ENCODE peak calls at places on chromosome 4, in four cellular contexts. W is activated B cell treated with CpG ODN at 0.5 μM for 24 hours, Q is A549, J is WTC11. V is an unnamed sample.
A peak's percentile ranks its signal among the peaks of the same experiment; 100 is the strongest.

GRCh38 chr4:98572697-98573096 is 85.7 kb downstream of the TSPAN5 start:
- DNase-seq in W (no peak), Q (no peak), J (no peak), V (no peak)

GRCh38 chr4:184293552-184293951 is 75.9 kb upstream of the ENPP6 start:
- DNase-seq in J (no peak), Q (no peak), W (no peak), V (no peak)

GRCh38 chr4:146368209-146368608 is 153.5 kb downstream of the SLC10A7 start:
- DNase-seq in J (no peak), Q (no peak), W (no peak), V (no peak)

GRCh38 chr4:52200339-52200725 is 149.2 kb downstream of the SPATA18 start:
- DNase-seq in Q (no peak), J (no peak), W (no peak), V (no peak)

GRCh38 chr4:101244349-101244748 is 103.0 kb downstream of the PPP3CA start:
- DNase-seq in J (no peak), Q (no peak), W (no peak), V (no peak)

GRCh38 chr4:183205193-183205592 is 106.1 kb downstream of the WWC2 start:
- DNase-seq in J (no peak), Q (no peak), W (no peak), V (no peak)

GRCh38 chr4:72084587-72085011 is 52.8 kb downstream of the NPFFR2 start:
- DNase-seq in W (no peak), J (no peak), Q (no peak), V (no peak)

GRCh38 chr4:4269326-4269725 is 20.6 kb downstream of the LYAR start:
- DNase-seq in J (no peak), Q (no peak), W (no peak), V (no peak)

GRCh38 chr4:24416293-24416692 is 168.1 kb downstream of the DHX15 start:
- DNase-seq in Q (no peak), J (no peak), W (no peak), V (no peak)

GRCh38 chr4:56158483-56158882 is 209.7 kb downstream of the CEP135 start:
- DNase-seq in W (no peak), Q (no peak), J (no peak), V (no peak)

GRCh38 chr4:45662996-45663395 is 460.9 kb downstream of the GABRG1 start:
- DNase-seq in W (no peak), Q (no peak), J (no peak), V (no peak)

GRCh38 chr4:85778809-85779124 is 303.8 kb downstream of the ARHGAP24 start:
- DNase-seq in Q (no peak), W (no peak), J (no peak), V (no peak)

GRCh38 chr4:157751631-157752030 is 421.2 kb downstream of the GASK1B start:
- DNase-seq in Q (no peak), J (no peak), W (no peak), V (no peak)

GRCh38 chr4:99651370-99651769 is 6.3 kb downstream of the C4orf54 start:
- DNase-seq in W (no peak), J (no peak), Q (no peak), V (no peak)

GRCh38 chr4:124904723-124905390 is 192.3 kb upstream of the ANKRD50 start:
- DNase-seq in Q (no peak), W (no peak), J (no peak), V (no peak)

GRCh38 chr4:23369331-23369730 is 520.5 kb downstream of the PPARGC1A start:
- DNase-seq in W (no peak), J (peak; percentile 29), Q (no peak), V (no peak)

GRCh38 chr4:22897520-22898108 is 204.9 kb downstream of the GBA3 start:
- DNase-seq in J (peak; percentile 55), W (no peak), Q (peak; percentile 3), V (no peak)

GRCh38 chr4:183906736-183907651 is 1.9 kb downstream of the STOX2 start:
- DNase-seq in Q (no peak), W (no peak), J (peak; percentile 50), V (no peak)

GRCh38 chr4:92305878-92306520 is 2.2 kb downstream of the GRID2 start:
- DNase-seq in W (no peak), Q (no peak), J (peak; percentile 42), V (no peak)

GRCh38 chr4:83782591-83782990 is 246.7 kb downstream of the GPAT3 start:
- DNase-seq in W (no peak), Q (no peak), J (no peak), V (no peak)

GRCh38 chr4:80049402-80049801 is 23.6 kb downstream of the ANTXR2 start:
- DNase-seq in Q (no peak), W (no peak), J (no peak), V (no peak)

GRCh38 chr4:30716671-30717207 is 3.4 kb upstream of the PCDH7 start:
- DNase-seq in J (no peak), W (no peak), Q (peak; percentile 1), V (no peak)

GRCh38 chr4:30718021-30718888 is 1.9 kb upstream of the PCDH7 start:
- DNase-seq in J (peak; percentile 66), Q (peak; percentile 2), W (no peak), V (no peak)

GRCh38 chr4:30714408-30715031 is 5.6 kb upstream of the PCDH7 start:
- DNase-seq in Q (peak; percentile 18), J (peak; percentile 70), W (no peak), V (no peak)

GRCh38 chr4:30717208-30718020 is 2.8 kb upstream of the PCDH7 start:
- DNase-seq in J (peak; percentile 76), Q (peak; percentile 7), W (no peak), V (peak; percentile 74)

DNA sequence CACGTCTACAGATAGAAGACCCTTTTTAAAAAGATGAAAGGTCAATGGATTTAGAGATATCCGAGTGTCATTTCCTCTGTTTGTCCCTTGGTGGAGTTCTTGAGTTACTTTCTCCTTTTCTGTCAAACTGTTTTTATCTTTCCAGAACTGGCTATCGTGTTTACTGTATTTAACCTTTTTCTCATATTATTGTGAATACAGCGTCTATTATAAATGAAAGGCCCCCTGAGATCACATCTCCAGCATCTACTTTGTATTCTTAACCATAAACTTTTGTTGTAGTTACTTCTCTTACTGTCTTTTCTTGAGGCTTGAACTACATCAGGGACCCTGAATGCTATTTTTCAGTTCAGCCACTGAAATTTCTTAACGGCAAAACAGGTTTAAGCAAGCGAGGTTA is 4.0 kb upstream of the PCDH7 start:
- DNase-seq in W (no peak), J (no peak), Q (peak; percentile 6), V (no peak)
- TF ChIP-seq CTCF in W (no peak), J (no peak), Q (peak; percentile 35), V (peak; percentile 65)

GRCh38 chr4:102497986-102498385 is 3.2 kb upstream of the NFKB1 start:
- DNase-seq in Q (no peak), W (no peak), J (no peak), V (no peak)
- TF ChIP-seq CTCF in Q (no peak), W (no peak), J (no peak), V (no peak)

GRCh38 chr4:108130955-108131354 is 37.8 kb downstream of the LEF1 start:
- DNase-seq in W (no peak), J (peak; percentile 31), Q (no peak), V (no peak)
- TF ChIP-seq CTCF in W (no peak), J (no peak), Q (no peak), V (no peak)

GRCh38 chr4:86788826-86789225 is 60.4 kb downstream of the SLC10A6 start:
- DNase-seq in W (no peak), J (no peak), Q (no peak), V (no peak)

GRCh38 chr4:86791126-86791525 is 58.1 kb downstream of the SLC10A6 start:
- DNase-seq in J (peak; percentile 72), Q (no peak), W (no peak), V (no peak)
- TF ChIP-seq CTCF in J (no peak), Q (no peak), W (no peak), V (no peak)

DNA sequence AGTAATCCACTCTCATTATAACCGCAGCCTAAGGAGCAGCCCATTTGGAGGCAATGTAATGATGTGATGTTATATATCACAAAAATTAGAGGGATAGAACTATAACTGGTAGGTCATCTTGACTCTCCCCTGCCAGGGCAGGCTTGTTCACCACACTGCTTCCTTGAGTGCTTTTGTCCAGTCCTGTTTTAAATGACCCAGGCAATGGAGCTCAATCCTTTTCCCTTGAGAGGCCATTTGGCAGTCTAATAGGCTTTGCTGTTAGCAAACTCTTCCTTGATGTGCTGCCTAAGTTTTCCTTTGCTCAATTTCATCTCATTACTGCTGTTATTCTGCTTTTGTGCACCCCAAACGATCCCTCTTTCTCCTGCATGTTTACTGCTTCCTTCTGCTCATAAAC is 230.9 kb downstream of the C4orf33 start:
- DNase-seq in J (no peak), Q (no peak), W (no peak), V (no peak)
- TF ChIP-seq CTCF in J (no peak), Q (no peak), W (no peak), V (no peak)

DNA sequence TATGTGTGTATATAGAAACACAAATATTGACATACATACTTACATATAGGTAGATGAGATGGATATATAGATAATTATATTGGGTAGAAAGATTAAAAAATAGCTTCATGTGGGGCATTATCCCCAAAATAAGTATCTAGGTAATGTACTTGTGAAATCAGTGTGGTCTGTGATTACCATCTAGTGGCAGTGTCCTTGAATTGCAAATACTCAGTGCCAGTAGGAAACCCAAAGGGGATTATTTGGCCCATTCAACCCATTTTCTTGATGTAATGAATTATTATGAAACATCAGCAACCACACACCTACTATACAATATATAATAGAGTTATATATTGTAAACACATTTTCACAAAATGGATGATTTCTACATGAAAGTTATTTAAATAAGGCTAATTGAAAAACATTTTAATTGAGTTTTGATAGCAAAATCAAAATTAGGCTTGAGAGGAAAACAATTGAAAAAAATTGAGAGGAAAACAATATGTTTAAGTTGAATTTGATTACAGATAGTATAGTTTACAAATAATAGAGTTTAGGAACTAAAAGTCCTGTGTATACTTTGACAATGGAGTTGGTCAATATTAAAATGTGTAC is 389.4 kb downstream of the GALNTL6 start:
- DNase-seq in J (no peak), Q (peak; percentile 20), W (no peak), V (no peak)
- TF ChIP-seq CTCF in J (peak; percentile 52), Q (peak; percentile 67), W (no peak), V (peak; percentile 37)

GRCh38 chr4:41072021-41072777 is 142.1 kb downstream of the APBB2 start:
- DNase-seq in Q (no peak), J (no peak), W (no peak), V (no peak)
- TF ChIP-seq CTCF in Q (no peak), J (no peak), W (no peak), V (no peak)

DNA sequence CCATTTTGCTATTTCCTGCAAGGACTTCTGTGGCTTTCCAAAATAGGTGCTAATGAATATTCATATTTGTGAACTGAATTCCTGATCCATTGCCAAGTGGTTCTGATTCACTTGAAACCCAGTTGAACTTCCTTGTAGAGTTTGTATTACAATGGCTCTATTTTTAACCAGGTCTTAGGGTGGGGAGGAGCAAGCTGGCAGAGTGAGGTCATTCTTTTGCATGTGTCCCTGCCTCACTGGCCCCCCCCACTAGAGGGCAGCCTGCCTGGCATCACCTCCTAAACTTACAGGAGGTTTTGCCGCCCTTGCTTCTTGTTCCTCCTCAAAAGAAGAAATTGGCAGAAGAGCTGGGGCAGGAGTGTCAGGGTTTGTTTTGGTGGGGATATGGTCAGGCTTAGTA is 10.5 kb downstream of the PTTG2 start:
- DNase-seq in Q (peak; percentile 26), W (peak; percentile 47), J (peak; percentile 38), V (peak; percentile 81)
- TF ChIP-seq CTCF in Q (no peak), W (no peak), J (peak; percentile 25), V (peak; percentile 30)

GRCh38 chr4:107044170-107044569 is 8.1 kb upstream of the DKK2 start:
- DNase-seq in W (no peak), J (no peak), Q (no peak), V (no peak)
- TF ChIP-seq CTCF in W (no peak), J (no peak), Q (no peak), V (no peak)